ENCODE peak calls at places on chromosome 14, in four cellular contexts. One of them, this sample, is unnamed.
A peak's percentile ranks its signal among the peaks of the same experiment; 100 is the strongest.

GRCh38 chr14:74015178-74015577 is 3.9 kb downstream of the ENTPD5 start:
- DNase-seq in GM12878: no peak
- DNase-seq in H1: no peak
- DNase-seq in K562: no peak
- DNase-seq in this sample: no peak

GRCh38 chr14:34324363-34324795 is 137.7 kb downstream of the SPTSSA start:
- DNase-seq in K562: peak; percentile 34
- DNase-seq in H1: no peak
- DNase-seq in GM12878: no peak
- DNase-seq in this sample: peak; percentile 71

GRCh38 chr14:93458234-93458633 is 27.5 kb downstream of the UNC79 start:
- DNase-seq in GM12878: no peak
- DNase-seq in K562: no peak
- DNase-seq in H1: no peak
- DNase-seq in this sample: no peak

GRCh38 chr14:73567951-73568885 is 795 bp upstream of the ACOT2 start:
- DNase-seq in GM12878: no peak
- DNase-seq in H1: no peak
- DNase-seq in K562: peak; percentile 0
- DNase-seq in this sample: peak; percentile 46

GRCh38 chr14:68707496-68707895 is 85.4 kb downstream of the ZFP36L1 start:
- DNase-seq in GM12878: no peak
- DNase-seq in K562: no peak
- DNase-seq in H1: no peak
- DNase-seq in this sample: no peak

GRCh38 chr14:73850940-73851339 is 691 bp upstream of the PTGR2 start:
- DNase-seq in K562: no peak
- DNase-seq in GM12878: no peak
- DNase-seq in H1: no peak
- DNase-seq in this sample: peak; percentile 38

GRCh38 chr14:61516125-61516740 is 179.1 kb upstream of the HIF1A start:
- DNase-seq in GM12878: no peak
- DNase-seq in H1: no peak
- DNase-seq in K562: no peak
- DNase-seq in this sample: no peak

GRCh38 chr14:57982802-57983201 is 116.9 kb upstream of the SLC35F4 start:
- DNase-seq in K562: no peak
- DNase-seq in H1: no peak
- DNase-seq in GM12878: no peak
- DNase-seq in this sample: no peak

GRCh38 chr14:78405071-78405856 is 235.1 kb downstream of the NRXN3 start:
- DNase-seq in H1: no peak
- DNase-seq in GM12878: no peak
- DNase-seq in K562: no peak
- DNase-seq in this sample: no peak

GRCh38 chr14:93184391-93185332 is at the start of the genes LYSET and MOAP1:
- DNase-seq in GM12878: no peak
- DNase-seq in H1: peak; percentile 87
- DNase-seq in K562: peak; percentile 87
- DNase-seq in this sample: peak; percentile 79

GRCh38 chr14:90460136-90460535 is 63.3 kb downstream of the CALM1 start:
- DNase-seq in H1: no peak
- DNase-seq in K562: no peak
- DNase-seq in GM12878: no peak
- DNase-seq in this sample: no peak

GRCh38 chr14:92846162-92846897 is 52.2 kb downstream of the GOLGA5 start:
- DNase-seq in GM12878: peak; percentile 86
- DNase-seq in K562: no peak
- DNase-seq in H1: no peak
- DNase-seq in this sample: no peak

GRCh38 chr14:78182722-78183121 is 12.5 kb downstream of the NRXN3 start:
- DNase-seq in K562: no peak
- DNase-seq in H1: no peak
- DNase-seq in GM12878: no peak
- DNase-seq in this sample: no peak

GRCh38 chr14:32602699-32603098 is 273.6 kb downstream of the AKAP6 start:
- DNase-seq in GM12878: no peak
- DNase-seq in H1: no peak
- DNase-seq in K562: no peak
- DNase-seq in this sample: no peak

GRCh38 chr14:35122696-35123387 is 490 bp downstream of the PRORP start:
- DNase-seq in H1: no peak
- DNase-seq in K562: no peak
- DNase-seq in GM12878: no peak
- DNase-seq in this sample: peak; percentile 69

GRCh38 chr14:56659361-56659760 is 79.8 kb downstream of the TMEM260 start:
- DNase-seq in H1: peak; percentile 51
- DNase-seq in K562: no peak
- DNase-seq in GM12878: no peak
- DNase-seq in this sample: no peak

GRCh38 chr14:37550511-37550910 is 44.5 kb downstream of the FOXA1 start:
- DNase-seq in K562: no peak
- DNase-seq in H1: no peak
- DNase-seq in GM12878: no peak
- DNase-seq in this sample: no peak

GRCh38 chr14:58078471-58078870 is 73.5 kb downstream of the ARMH4 start:
- DNase-seq in H1: no peak
- DNase-seq in K562: no peak
- DNase-seq in GM12878: no peak
- DNase-seq in this sample: no peak

GRCh38 chr14:99077844-99078236 is 194.2 kb downstream of the BCL11B start:
- DNase-seq in K562: no peak
- DNase-seq in H1: no peak
- DNase-seq in GM12878: no peak
- DNase-seq in this sample: no peak

GRCh38 chr14:57066887-57067513 is 201.7 kb downstream of the EXOC5 start:
- DNase-seq in K562: peak; percentile 17
- DNase-seq in H1: peak; percentile 78
- DNase-seq in GM12878: no peak
- DNase-seq in this sample: peak; percentile 16

GRCh38 chr14:94213021-94213420 is 38.9 kb downstream of the PPP4R4 start:
- DNase-seq in K562: no peak
- DNase-seq in H1: no peak
- DNase-seq in GM12878: no peak
- DNase-seq in this sample: no peak

GRCh38 chr14:93994919-93995682 is 2.0 kb upstream of the CCDC197 start:
- DNase-seq in K562: no peak
- DNase-seq in H1: no peak
- DNase-seq in GM12878: no peak
- DNase-seq in this sample: no peak

GRCh38 chr14:73293782-73294781 is 56.8 kb downstream of the PAPLN start:
- DNase-seq in GM12878: no peak
- DNase-seq in H1: no peak
- DNase-seq in K562: no peak
- DNase-seq in this sample: no peak

GRCh38 chr14:94173471-94173884 is 644 bp upstream of the PPP4R4 start:
- DNase-seq in GM12878: no peak
- DNase-seq in H1: peak; percentile 72
- DNase-seq in K562: no peak
- DNase-seq in this sample: no peak

GRCh38 chr14:92600318-92601053 is 86.9 kb downstream of the RIN3 start:
- DNase-seq in K562: no peak
- DNase-seq in H1: no peak
- DNase-seq in GM12878: no peak
- DNase-seq in this sample: no peak

GRCh38 chr14:101965796-101966718 is 1.7 kb downstream of the DYNC1H1 start:
- DNase-seq in GM12878: no peak
- DNase-seq in K562: no peak
- DNase-seq in H1: no peak
- DNase-seq in this sample: no peak

GRCh38 chr14:72839351-72839750 is 54.5 kb downstream of the DPF3 start:
- DNase-seq in H1: no peak
- DNase-seq in GM12878: no peak
- DNase-seq in K562: no peak
- DNase-seq in this sample: no peak

GRCh38 chr14:101973356-101973755 is 9.0 kb downstream of the DYNC1H1 start:
- DNase-seq in GM12878: no peak
- DNase-seq in H1: no peak
- DNase-seq in K562: no peak
- DNase-seq in this sample: no peak

GRCh38 chr14:88323086-88323519 is at the start of gene KCNK10:
- DNase-seq in H1: peak; percentile 54
- DNase-seq in GM12878: no peak
- DNase-seq in K562: no peak
- DNase-seq in this sample: no peak

GRCh38 chr14:32468955-32469354 is 139.9 kb downstream of the AKAP6 start:
- DNase-seq in GM12878: no peak
- DNase-seq in H1: no peak
- DNase-seq in K562: no peak
- DNase-seq in this sample: peak; percentile 28

GRCh38 chr14:92527724-92528123 is 14.1 kb downstream of the RIN3 start:
- DNase-seq in H1: no peak
- DNase-seq in K562: no peak
- DNase-seq in GM12878: no peak
- DNase-seq in this sample: no peak

GRCh38 chr14:65226824-65227604 is 124.7 kb upstream of the MAX start:
- DNase-seq in GM12878: no peak
- DNase-seq in K562: no peak
- DNase-seq in H1: no peak
- DNase-seq in this sample: peak; percentile 97

DNA sequence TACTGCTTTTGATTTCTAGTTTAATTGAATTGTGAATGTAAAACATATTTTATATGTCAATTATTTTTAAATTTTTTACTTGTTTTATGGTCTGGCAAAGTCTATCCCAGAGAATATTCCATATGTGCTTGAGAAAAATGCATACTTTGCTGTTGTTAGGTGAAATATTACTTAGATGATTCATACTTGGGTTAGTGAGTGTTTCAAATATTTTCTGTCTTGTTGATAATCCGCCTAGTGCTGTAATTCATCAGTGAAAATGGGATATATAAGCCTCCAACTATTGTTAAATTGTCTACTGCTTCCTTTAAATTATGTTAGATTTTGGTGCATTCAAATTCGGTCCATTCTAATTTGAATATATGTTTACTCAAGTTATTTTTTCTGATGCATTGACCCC is 395.5 kb downstream of the LRFN5 start:
- DNase-seq in H1: no peak
- DNase-seq in GM12878: no peak
- DNase-seq in K562: no peak
- DNase-seq in this sample: no peak
- TF ChIP-seq BRCA1 in H1: no peak
- TF ChIP-seq BRCA1 in GM12878: no peak
- TF ChIP-seq BRCA1 in K562: no peak
- TF ChIP-seq BRCA1 in this sample: no peak

DNA sequence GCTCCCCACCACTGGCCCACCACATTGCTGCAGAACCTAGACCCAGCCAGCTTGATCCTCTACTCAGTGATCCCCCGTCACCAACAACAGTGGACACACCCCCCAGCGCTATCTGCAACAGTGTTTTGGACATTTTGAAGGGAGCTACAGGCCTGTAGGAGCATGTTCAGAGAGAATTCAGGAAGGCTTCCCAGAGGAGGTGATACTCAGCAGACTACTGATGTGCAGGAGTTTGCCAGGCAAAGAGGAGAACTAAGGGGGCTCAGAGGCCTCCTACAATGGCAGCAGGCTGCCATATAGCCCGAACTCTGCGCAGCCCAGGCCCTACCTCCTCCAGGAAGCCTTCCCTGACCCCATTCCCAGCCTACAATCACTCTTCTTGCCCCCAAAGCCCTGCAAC is 70.0 kb downstream of the SYNE3 start:
- DNase-seq in H1: no peak
- DNase-seq in K562: no peak
- DNase-seq in GM12878: no peak
- DNase-seq in this sample: no peak
- H2AFZ ChIP-seq in H1: no peak overlapping the region
- H2AFZ ChIP-seq in K562: no peak overlapping the region
- H2AFZ ChIP-seq in GM12878: no peak overlapping the region
- H2AFZ ChIP-seq in this sample: no peak overlapping the region

GRCh38 chr14:105472496-105472991 is 2.1 kb upstream of the CRIP2 start:
- DNase-seq in H1: no peak
- DNase-seq in GM12878: no peak
- DNase-seq in K562: no peak
- DNase-seq in this sample: no peak
- TF ChIP-seq SRF in H1: no peak
- TF ChIP-seq SRF in GM12878: no peak
- TF ChIP-seq SRF in K562: no peak
- TF ChIP-seq SRF in this sample: no peak

GRCh38 chr14:103418508-103418818 is 33.2 kb downstream of the MARK3 start:
- DNase-seq in K562: peak; percentile 38
- DNase-seq in H1: no peak
- DNase-seq in GM12878: no peak
- DNase-seq in this sample: no peak
- TF ChIP-seq BRCA1 in K562: no peak
- TF ChIP-seq BRCA1 in H1: no peak
- TF ChIP-seq BRCA1 in GM12878: no peak
- TF ChIP-seq BRCA1 in this sample: no peak

GRCh38 chr14:105474478-105475268 is at the start of gene CRIP2:
- DNase-seq in GM12878: no peak
- DNase-seq in K562: peak; percentile 89
- DNase-seq in H1: peak; percentile 73
- DNase-seq in this sample: no peak
- H2AFZ ChIP-seq in GM12878: no peak within 1 kb of the TSS
- H2AFZ ChIP-seq in K562: peak within 1 kb of the TSS; percentile 70
- H2AFZ ChIP-seq in H1: no peak within 1 kb of the TSS
- H2AFZ ChIP-seq in this sample: no peak within 1 kb of the TSS

GRCh38 chr14:55201219-55202096 is 10.1 kb upstream of the DLGAP5 start:
- DNase-seq in H1: no peak
- DNase-seq in GM12878: no peak
- DNase-seq in K562: no peak
- DNase-seq in this sample: peak; percentile 24

GRCh38 chr14:55194656-55195355 is 3.4 kb upstream of the DLGAP5 start:
- DNase-seq in GM12878: no peak
- DNase-seq in K562: no peak
- DNase-seq in H1: no peak
- DNase-seq in this sample: no peak

GRCh38 chr14:55200646-55201045 is 9.3 kb upstream of the DLGAP5 start:
- DNase-seq in H1: no peak
- DNase-seq in GM12878: no peak
- DNase-seq in K562: no peak
- DNase-seq in this sample: no peak

DNA sequence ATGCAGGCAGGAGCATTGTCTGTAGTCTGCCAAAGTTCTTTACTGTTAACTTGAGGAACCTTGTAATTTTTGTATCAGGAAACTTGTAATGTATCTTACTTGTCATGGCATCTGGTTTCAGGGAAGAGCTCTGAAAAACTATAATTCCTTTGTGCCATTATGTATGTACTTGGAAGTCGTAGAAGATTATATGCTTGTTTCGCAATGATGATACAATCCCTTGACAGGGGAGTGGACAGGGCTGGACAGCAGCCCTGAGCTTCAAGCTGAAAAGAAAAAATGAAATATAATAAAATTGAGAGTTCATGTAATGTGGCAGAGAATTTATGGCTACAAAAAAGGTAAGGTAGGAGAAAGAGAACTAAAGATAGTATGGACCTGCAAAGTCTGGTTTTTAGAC is 7.4 kb upstream of the DLGAP5 start:
- DNase-seq in GM12878: no peak
- DNase-seq in K562: no peak
- DNase-seq in H1: no peak
- DNase-seq in this sample: no peak
- TF ChIP-seq SRF in GM12878: no peak
- TF ChIP-seq SRF in K562: no peak
- TF ChIP-seq SRF in H1: no peak
- TF ChIP-seq SRF in this sample: no peak

GRCh38 chr14:71354801-71355200 is 447.5 kb downstream of the PCNX1 start:
- DNase-seq in K562: no peak
- DNase-seq in GM12878: no peak
- DNase-seq in H1: no peak
- DNase-seq in this sample: no peak
- TF ChIP-seq BRCA1 in K562: no peak
- TF ChIP-seq BRCA1 in GM12878: no peak
- TF ChIP-seq BRCA1 in H1: no peak
- TF ChIP-seq BRCA1 in this sample: no peak

GRCh38 chr14:29558516-29558915 is 369.1 kb downstream of the PRKD1 start:
- DNase-seq in GM12878: no peak
- DNase-seq in K562: no peak
- DNase-seq in H1: no peak
- DNase-seq in this sample: no peak
- H2AFZ ChIP-seq in GM12878: no peak overlapping the region
- H2AFZ ChIP-seq in K562: no peak overlapping the region
- H2AFZ ChIP-seq in H1: no peak overlapping the region
- H2AFZ ChIP-seq in this sample: no peak overlapping the region

This sample was measured in HepG2.